ENCODE peak calls at places on chromosomes 1 and 21, in seven cellular contexts. D, V, G, A, N, S and T are unnamed samples.

GRCh38 chr1:12064073-12064969 is 1.2 kb downstream of the TNFRSF8 start:
- DNase-seq in D (no peak), V (no peak), G (no peak), A (no peak), N (no peak), S (no peak), T (no peak)

GRCh38 chr1:29396438-29397255 is 160.3 kb downstream of the PTPRU start:
- DNase-seq in D (no peak), V (no peak), G (peak), A (no peak), N (no peak), S (no peak), T (peak)

GRCh38 chr1:177873238-177873637 is 96.6 kb downstream of the SEC16B start:
- DNase-seq in D (no peak), V (no peak), G (no peak), A (no peak), N (no peak), S (no peak), T (no peak)

GRCh38 chr21:15947707-15948106 is 217.9 kb downstream of the USP25 start:
- DNase-seq in D (no peak), V (no peak), G (no peak), A (no peak), N (no peak), S (no peak), T (no peak)

GRCh38 chr1:172443666-172444453 is at the start of gene PIGC:
- DNase-seq in D (peak), V (peak), G (peak), A (peak), N (peak), S (peak), T (peak)

GRCh38 chr1:30807318-30808066 is 49.9 kb upstream of the LAPTM5 start:
- DNase-seq in D (no peak), V (no peak), G (peak), A (no peak), N (no peak), S (no peak), T (no peak)

GRCh38 chr1:64245495-64245894 is 42.1 kb downstream of the UBE2U start:
- DNase-seq in D (no peak), V (no peak), G (no peak), A (no peak), N (no peak), S (no peak), T (no peak)

GRCh38 chr1:186187601-186188000 is 187.5 kb downstream of the TPR start:
- DNase-seq in D (no peak), V (no peak), G (no peak), A (no peak), N (no peak), S (no peak), T (no peak)

GRCh38 chr21:24514081-24514733 is 1093.1 kb downstream of the MRPL39 start:
- DNase-seq in D (no peak), V (no peak), G (peak), A (no peak), N (no peak), S (no peak), T (no peak)

GRCh38 chr1:248585266-248585665 is 10.7 kb upstream of the OR2T34 start:
- DNase-seq in D (no peak), V (no peak), G (no peak), A (no peak), N (no peak), S (no peak), T (no peak)

GRCh38 chr1:19342077-19342775 is 30.1 kb downstream of the SLC66A1 start:
- DNase-seq in D (no peak), V (no peak), G (peak), A (no peak), N (no peak), S (no peak), T (no peak)

GRCh38 chr1:3058263-3059030 is 10.6 kb upstream of the PRDM16 start:
- DNase-seq in D (no peak), V (peak), G (no peak), A (no peak), N (no peak), S (no peak), T (no peak)

GRCh38 chr1:96632045-96632664 is 89.4 kb upstream of the PTBP2 start:
- DNase-seq in D (no peak), V (no peak), G (no peak), A (no peak), N (no peak), S (no peak), T (no peak)

GRCh38 chr1:50774759-50775351 is 185.2 kb downstream of the FAF1 start:
- DNase-seq in D (no peak), V (no peak), G (peak), A (peak), N (no peak), S (peak), T (no peak)

GRCh38 chr1:156584813-156585212 is 5.3 kb downstream of the TTC24 start:
- DNase-seq in D (no peak), V (no peak), G (peak), A (no peak), N (no peak), S (no peak), T (no peak)

GRCh38 chr1:84020151-84020550 is 21.2 kb upstream of the TTLL7 start:
- DNase-seq in D (no peak), V (no peak), G (no peak), A (no peak), N (no peak), S (no peak), T (no peak)

GRCh38 chr21:45156459-45156858 is 82.1 kb downstream of the ADARB1 start:
- DNase-seq in D (no peak), V (peak), G (no peak), A (no peak), N (no peak), S (no peak), T (no peak)

GRCh38 chr1:39107891-39108290 is 81.7 kb downstream of the NDUFS5 start:
- DNase-seq in D (no peak), V (no peak), G (no peak), A (no peak), N (no peak), S (no peak), T (no peak)

GRCh38 chr1:27000817-27001460 is 7.4 kb downstream of the TRNP1 start:
- DNase-seq in D (no peak), V (no peak), G (no peak), A (no peak), N (no peak), S (no peak), T (no peak)

GRCh38 chr1:7089485-7089884 is 304.2 kb downstream of the CAMTA1 start:
- DNase-seq in D (no peak), V (no peak), G (peak), A (no peak), N (no peak), S (no peak), T (no peak)

GRCh38 chr1:14334336-14335176 is 263.9 kb upstream of the KAZN start:
- DNase-seq in D (no peak), V (no peak), G (no peak), A (no peak), N (no peak), S (no peak), T (no peak)

GRCh38 chr21:44955803-44956175 is 16.0 kb downstream of the SLX9 start:
- DNase-seq in D (peak), V (no peak), G (no peak), A (no peak), N (no peak), S (no peak), T (no peak)

GRCh38 chr1:50060279-50060678 is 36.5 kb upstream of the AGBL4 start:
- DNase-seq in D (no peak), V (no peak), G (no peak), A (no peak), N (no peak), S (no peak), T (no peak)

GRCh38 chr1:177278626-177279390 is 108.0 kb downstream of the BRINP2 start:
- DNase-seq in D (no peak), V (no peak), G (no peak), A (no peak), N (no peak), S (no peak), T (peak)

GRCh38 chr1:163876546-163876945 is 554.8 kb downstream of the NUF2 start:
- DNase-seq in D (no peak), V (no peak), G (no peak), A (no peak), N (no peak), S (no peak), T (no peak)

GRCh38 chr1:204319462-204319861 is 40.3 kb downstream of the PLEKHA6 start:
- DNase-seq in D (no peak), V (no peak), G (no peak), A (no peak), N (peak), S (peak), T (no peak)

GRCh38 chr1:28091043-28091781 is 2.8 kb upstream of the EYA3 start:
- DNase-seq in D (peak), V (no peak), G (peak), A (peak), N (peak), S (peak), T (peak)

GRCh38 chr1:108141604-108142003 is 58.5 kb downstream of the SLC25A24 start:
- DNase-seq in D (no peak), V (no peak), G (no peak), A (no peak), N (no peak), S (no peak), T (no peak)

GRCh38 chr21:14072761-14073535 is 137.8 kb downstream of the LIPI start:
- DNase-seq in D (no peak), V (no peak), G (no peak), A (no peak), N (no peak), S (no peak), T (no peak)

GRCh38 chr1:173666646-173667045 is 3.0 kb downstream of the ANKRD45 start:
- DNase-seq in D (no peak), V (no peak), G (no peak), A (no peak), N (no peak), S (no peak), T (no peak)

GRCh38 chr1:171772312-171772711 is 9.1 kb upstream of the METTL13 start:
- DNase-seq in D (no peak), V (no peak), G (no peak), A (no peak), N (no peak), S (no peak), T (no peak)

GRCh38 chr1:117967900-117968299 is 38.4 kb downstream of the WDR3 start:
- DNase-seq in D (no peak), V (no peak), G (peak), A (no peak), N (no peak), S (no peak), T (no peak)

GRCh38 chr1:27504588-27505419 is 14.8 kb upstream of the WASF2 start:
- DNase-seq in D (peak), V (peak), G (peak), A (no peak), N (peak), S (no peak), T (no peak)

GRCh38 chr1:1236945-1237873 is 5.2 kb downstream of the B3GALT6 start:
- DNase-seq in D (no peak), V (no peak), G (no peak), A (no peak), N (no peak), S (no peak), T (no peak)

GRCh38 chr1:11730429-11730861 is 5.5 kb upstream of the AGTRAP start:
- DNase-seq in D (no peak), V (no peak), G (no peak), A (no peak), N (peak), S (no peak), T (no peak)

GRCh38 chr1:205701405-205701804 is 21.1 kb upstream of the SLC45A3 start:
- DNase-seq in D (no peak), V (no peak), G (no peak), A (no peak), N (no peak), S (no peak), T (no peak)

GRCh38 chr21:20998456-20998789 is 214 bp downstream of the NCAM2 start:
- DNase-seq in D (no peak), V (no peak), G (no peak), A (no peak), N (no peak), S (no peak), T (no peak)

GRCh38 chr21:20996421-20997307 is 1.5 kb upstream of the NCAM2 start:
- DNase-seq in D (no peak), V (no peak), G (no peak), A (no peak), N (no peak), S (no peak), T (no peak)

GRCh38 chr21:20997308-20997632 is 939 bp upstream of the NCAM2 start:
- DNase-seq in D (no peak), V (no peak), G (peak), A (no peak), N (no peak), S (no peak), T (no peak)

GRCh38 chr21:20998886-20999285 is 677 bp downstream of the NCAM2 start:
- DNase-seq in D (no peak), V (no peak), G (no peak), A (no peak), N (no peak), S (no peak), T (no peak)

GRCh38 chr21:20997633-20998455 is at the start of gene NCAM2:
- DNase-seq in D (peak), V (peak), G (peak), A (no peak), N (peak), S (no peak), T (no peak)
- TF ChIP-seq POLR2AphosphoS5 in D (peak), V (no peak), G (no peak), A (no peak), N (no peak), S (no peak), T (no peak)

GRCh38 chr1:224162768-224163167 is 20.3 kb upstream of the DEGS1 start:
- DNase-seq in D (no peak), V (no peak), G (no peak), A (no peak), N (no peak), S (no peak), T (no peak)

GRCh38 chr1:224163311-224163710 is 19.7 kb upstream of the DEGS1 start:
- DNase-seq in D (no peak), V (no peak), G (no peak), A (no peak), N (no peak), S (no peak), T (no peak)

GRCh38 chr1:224157316-224157715 is 25.7 kb upstream of the DEGS1 start:
- DNase-seq in D (no peak), V (no peak), G (no peak), A (no peak), N (no peak), S (no peak), T (no peak)

GRCh38 chr1:224160171-224160682 is 22.8 kb upstream of the DEGS1 start:
- DNase-seq in D (no peak), V (no peak), G (no peak), A (no peak), N (no peak), S (no peak), T (no peak)
- TF ChIP-seq POLR2AphosphoS5 in D (no peak), V (no peak), G (no peak), A (no peak), N (no peak), S (no peak), T (no peak)

DNA sequence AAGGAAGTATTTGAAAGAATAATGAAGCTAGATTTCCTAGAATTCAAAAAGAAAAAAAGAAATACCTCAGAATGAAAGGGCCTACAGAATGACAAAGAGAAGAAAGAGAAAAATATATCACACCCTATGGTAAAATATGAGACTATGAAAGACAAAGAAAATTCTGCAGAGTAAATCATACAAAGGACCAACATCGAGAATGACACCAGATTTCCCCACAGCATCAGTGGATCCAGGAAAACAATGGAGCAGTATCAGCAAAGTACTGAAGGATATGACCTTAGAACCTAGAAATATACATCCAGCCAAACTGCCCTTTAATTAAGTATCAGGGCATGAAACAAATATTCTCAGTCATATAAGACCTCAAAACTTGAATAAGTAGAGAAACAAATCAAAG is 21.2 kb upstream of the IFNAR2 start:
- DNase-seq in D (no peak), V (no peak), G (no peak), A (no peak), N (no peak), S (no peak), T (no peak)
- TF ChIP-seq POLR2AphosphoS5 in D (no peak), V (no peak), G (no peak), A (no peak), N (no peak), S (no peak), T (no peak)

DNA sequence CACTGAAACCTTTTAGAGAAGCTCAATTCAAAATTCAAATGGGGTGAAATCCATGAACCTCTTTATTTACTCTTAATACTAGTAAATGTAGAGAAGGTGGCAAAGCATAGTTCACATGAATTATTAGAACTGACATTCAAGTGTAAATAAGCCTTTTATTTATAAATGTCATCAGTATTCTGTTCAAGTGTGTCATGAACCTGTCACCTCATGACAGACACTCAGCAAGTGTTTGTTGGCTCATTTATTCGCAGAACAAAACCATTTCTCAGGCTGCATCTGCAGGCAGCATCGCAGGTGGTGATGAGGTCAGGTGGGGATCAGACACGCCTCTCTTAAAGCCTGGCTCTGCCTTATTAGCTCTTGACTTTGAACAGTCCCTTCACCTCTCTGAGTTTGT is 116.6 kb downstream of the SETD4 start:
- DNase-seq in D (no peak), V (no peak), G (no peak), A (no peak), N (no peak), S (no peak), T (no peak)
- TF ChIP-seq POLR2AphosphoS5 in D (no peak), V (no peak), G (no peak), A (no peak), N (no peak), S (no peak), T (no peak)

GRCh38 chr21:22806278-22806677 is 1808.1 kb downstream of the NCAM2 start:
- DNase-seq in D (no peak), V (no peak), G (no peak), A (no peak), N (no peak), S (no peak), T (no peak)
- TF ChIP-seq POLR2AphosphoS5 in D (no peak), V (no peak), G (no peak), A (no peak), N (no peak), S (no peak), T (no peak)

DNA sequence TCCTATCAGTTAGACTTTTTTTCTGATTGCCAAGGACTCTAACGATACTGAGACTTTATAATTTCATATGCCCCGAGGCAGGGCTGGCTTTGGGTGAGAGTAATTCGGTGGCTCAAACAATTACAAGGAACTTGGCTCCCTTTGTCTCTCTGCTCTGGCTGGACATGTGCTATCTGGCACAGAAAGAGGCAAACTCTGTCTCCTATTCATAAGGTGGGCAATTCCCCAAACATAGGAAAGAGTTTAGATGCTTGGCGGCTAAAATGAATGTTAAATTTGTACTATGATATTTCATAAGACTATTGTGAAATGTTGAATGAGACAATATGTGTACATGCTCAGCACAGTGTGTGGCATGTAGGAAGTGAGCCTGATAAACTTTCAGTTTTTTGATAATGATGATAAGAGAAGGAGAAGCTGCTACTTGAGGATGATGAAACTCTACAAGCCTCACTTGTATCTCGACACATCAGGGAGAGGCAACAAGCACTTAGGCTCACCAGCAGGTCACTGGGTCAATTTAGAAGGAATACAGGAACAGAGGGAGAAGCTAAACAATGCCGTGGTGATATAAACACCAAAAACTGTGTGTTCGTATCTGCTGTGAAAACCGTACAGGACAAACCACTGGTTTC is 12.6 kb upstream of the NTPCR start:
- DNase-seq in D (no peak), V (no peak), G (no peak), A (no peak), N (no peak), S (no peak), T (peak)
- TF ChIP-seq POLR2AphosphoS5 in D (no peak), V (no peak), G (no peak), A (no peak), N (no peak), S (no peak), T (no peak)